ENCODE peak calls at places on chromosomes 7 and 10, in seven cellular contexts. One of them, this sample, is unnamed.

GRCh38 chr10:126904807-126905686 is at the start of gene DOCK1:
- DNase-seq in activated CD4-positive, CD25-positive, alpha-beta regulatory T cell: no peak
- DNase-seq in HFFc6: peak; percentile 63
- DNase-seq in hypothalamus: peak; percentile 68
- DNase-seq in NCI-H446: no peak
- DNase-seq in fibroblast of lung: peak; percentile 67
- DNase-seq in EH: peak; percentile 82
- DNase-seq in this sample: no peak

GRCh38 chr10:35353805-35354204 is 17.5 kb downstream of the CCNY start:
- DNase-seq in activated CD4-positive, CD25-positive, alpha-beta regulatory T cell: no peak
- DNase-seq in HFFc6: no peak
- DNase-seq in hypothalamus: no peak
- DNase-seq in NCI-H446: no peak
- DNase-seq in fibroblast of lung: no peak
- DNase-seq in EH: no peak
- DNase-seq in this sample: no peak

GRCh38 chr10:46096426-46096825 is 50.4 kb upstream of the MSMB start:
- DNase-seq in activated CD4-positive, CD25-positive, alpha-beta regulatory T cell: no peak
- DNase-seq in HFFc6: peak; percentile 75
- DNase-seq in hypothalamus: no peak
- DNase-seq in NCI-H446: no peak
- DNase-seq in fibroblast of lung: no peak
- DNase-seq in EH: peak; percentile 91
- DNase-seq in this sample: no peak

GRCh38 chr7:44148961-44149550 is 7.9 kb upstream of the MYL7 start:
- DNase-seq in activated CD4-positive, CD25-positive, alpha-beta regulatory T cell: no peak
- DNase-seq in HFFc6: no peak
- DNase-seq in hypothalamus: no peak
- DNase-seq in NCI-H446: no peak
- DNase-seq in fibroblast of lung: no peak
- DNase-seq in EH: no peak
- DNase-seq in this sample: no peak

GRCh38 chr7:38699481-38699880 is 68.3 kb upstream of the AMPH start:
- DNase-seq in activated CD4-positive, CD25-positive, alpha-beta regulatory T cell: no peak
- DNase-seq in HFFc6: peak; percentile 8
- DNase-seq in hypothalamus: no peak
- DNase-seq in NCI-H446: no peak
- DNase-seq in fibroblast of lung: peak; percentile 35
- DNase-seq in EH: peak; percentile 23
- DNase-seq in this sample: no peak

GRCh38 chr7:16754869-16755317 is 1.3 kb downstream of the TSPAN13 start:
- DNase-seq in activated CD4-positive, CD25-positive, alpha-beta regulatory T cell: no peak
- DNase-seq in HFFc6: no peak
- DNase-seq in hypothalamus: no peak
- DNase-seq in NCI-H446: no peak
- DNase-seq in fibroblast of lung: no peak
- DNase-seq in EH: no peak
- DNase-seq in this sample: no peak

GRCh38 chr10:84138478-84139125 is 707 bp upstream of the GHITM start:
- DNase-seq in activated CD4-positive, CD25-positive, alpha-beta regulatory T cell: no peak
- DNase-seq in HFFc6: no peak
- DNase-seq in hypothalamus: no peak
- DNase-seq in NCI-H446: no peak
- DNase-seq in fibroblast of lung: peak; percentile 61
- DNase-seq in EH: no peak
- DNase-seq in this sample: peak; percentile 81

GRCh38 chr10:11042375-11042774 is 24.7 kb downstream of the CELF2 start:
- DNase-seq in activated CD4-positive, CD25-positive, alpha-beta regulatory T cell: no peak
- DNase-seq in HFFc6: no peak
- DNase-seq in hypothalamus: no peak
- DNase-seq in NCI-H446: no peak
- DNase-seq in fibroblast of lung: peak; percentile 14
- DNase-seq in EH: no peak
- DNase-seq in this sample: no peak

GRCh38 chr7:43303740-43304241 is 191.3 kb downstream of the HECW1 start:
- DNase-seq in activated CD4-positive, CD25-positive, alpha-beta regulatory T cell: no peak
- DNase-seq in HFFc6: no peak
- DNase-seq in hypothalamus: no peak
- DNase-seq in NCI-H446: no peak
- DNase-seq in fibroblast of lung: no peak
- DNase-seq in EH: peak; percentile 1
- DNase-seq in this sample: no peak

GRCh38 chr7:16795624-16796023 is 9.2 kb downstream of the AGR2 start:
- DNase-seq in activated CD4-positive, CD25-positive, alpha-beta regulatory T cell: no peak
- DNase-seq in HFFc6: no peak
- DNase-seq in hypothalamus: no peak
- DNase-seq in NCI-H446: peak; percentile 57
- DNase-seq in fibroblast of lung: no peak
- DNase-seq in EH: no peak
- DNase-seq in this sample: no peak